ENCODE peak calls at places on chromosome 2, in five cellular contexts. One of them, this sample, is unnamed.

GRCh38 chr2:158486970-158487325 is 30.2 kb downstream of the PKP4 start:
- DNase-seq in heart right ventricle: no peak
- DNase-seq in ACHN: no peak
- DNase-seq in ELR: peak
- DNase-seq in A549: no peak
- DNase-seq in this sample: no peak

GRCh38 chr2:240245706-240246105 is 105.2 kb upstream of the OTOS start:
- DNase-seq in ACHN: no peak
- DNase-seq in heart right ventricle: peak
- DNase-seq in ELR: no peak
- DNase-seq in A549: no peak
- DNase-seq in this sample: no peak

GRCh38 chr2:106193491-106193976 is 567 bp downstream of the UXS1 start:
- DNase-seq in heart right ventricle: peak
- DNase-seq in ELR: peak
- DNase-seq in ACHN: no peak
- DNase-seq in A549: peak
- DNase-seq in this sample: peak

GRCh38 chr2:974454-974853 is 23.8 kb downstream of the SNTG2 start:
- DNase-seq in ELR: no peak
- DNase-seq in A549: no peak
- DNase-seq in heart right ventricle: no peak
- DNase-seq in ACHN: no peak
- DNase-seq in this sample: no peak

GRCh38 chr2:190149942-190150341 is 87.4 kb upstream of the MSTN start:
- DNase-seq in heart right ventricle: no peak
- DNase-seq in ACHN: no peak
- DNase-seq in ELR: no peak
- DNase-seq in A549: no peak
- DNase-seq in this sample: no peak

GRCh38 chr2:96923810-96924774 is 54.2 kb upstream of the SEMA4C start:
- DNase-seq in A549: no peak
- DNase-seq in ELR: no peak
- DNase-seq in heart right ventricle: no peak
- DNase-seq in ACHN: no peak
- DNase-seq in this sample: no peak

GRCh38 chr2:119430023-119430498 is 1.6 kb upstream of the TMEM37 start:
- DNase-seq in heart right ventricle: no peak
- DNase-seq in A549: no peak
- DNase-seq in ACHN: no peak
- DNase-seq in ELR: no peak
- DNase-seq in this sample: no peak

GRCh38 chr2:203237501-203238238 is 1.1 kb upstream of the CYP20A1 start:
- DNase-seq in ACHN: no peak
- DNase-seq in A549: no peak
- DNase-seq in heart right ventricle: no peak
- DNase-seq in ELR: no peak
- DNase-seq in this sample: no peak

GRCh38 chr2:25711641-25712369 is 38.4 kb upstream of the DTNB start:
- DNase-seq in heart right ventricle: no peak
- DNase-seq in ACHN: no peak
- DNase-seq in A549: no peak
- DNase-seq in ELR: no peak
- DNase-seq in this sample: no peak

GRCh38 chr2:192585418-192585817 is 390.7 kb upstream of the TMEFF2 start:
- DNase-seq in A549: no peak
- DNase-seq in heart right ventricle: no peak
- DNase-seq in ACHN: peak
- DNase-seq in ELR: no peak
- DNase-seq in this sample: no peak

GRCh38 chr2:51387235-51387634 is 355.3 kb upstream of the NRXN1 start:
- DNase-seq in heart right ventricle: no peak
- DNase-seq in A549: no peak
- DNase-seq in ELR: no peak
- DNase-seq in ACHN: no peak
- DNase-seq in this sample: no peak

GRCh38 chr2:240460781-240461431 is 25.4 kb downstream of the GPC1 start:
- DNase-seq in A549: no peak
- DNase-seq in heart right ventricle: peak
- DNase-seq in ACHN: no peak
- DNase-seq in ELR: no peak
- DNase-seq in this sample: no peak

GRCh38 chr2:166519391-166519962 is 25.4 kb upstream of the SCN7A start:
- DNase-seq in ELR: no peak
- DNase-seq in A549: no peak
- DNase-seq in ACHN: no peak
- DNase-seq in heart right ventricle: no peak
- DNase-seq in this sample: no peak

GRCh38 chr2:236179653-236180500 is 11.7 kb upstream of the GBX2 start:
- DNase-seq in ACHN: peak
- DNase-seq in A549: peak
- DNase-seq in heart right ventricle: no peak
- DNase-seq in ELR: peak
- DNase-seq in this sample: no peak

GRCh38 chr2:164816046-164816445 is 25.6 kb downstream of the COBLL1 start:
- DNase-seq in ACHN: no peak
- DNase-seq in ELR: no peak
- DNase-seq in heart right ventricle: no peak
- DNase-seq in A549: no peak
- DNase-seq in this sample: no peak

GRCh38 chr2:241909769-241910168 is 40.2 kb downstream of the RTP5 start:
- DNase-seq in ELR: no peak
- DNase-seq in A549: no peak
- DNase-seq in ACHN: no peak
- DNase-seq in heart right ventricle: no peak
- DNase-seq in this sample: no peak

GRCh38 chr2:8586397-8587051 is 95.3 kb upstream of the ID2 start:
- DNase-seq in A549: no peak
- DNase-seq in ELR: no peak
- DNase-seq in heart right ventricle: no peak
- DNase-seq in ACHN: no peak
- DNase-seq in this sample: no peak

GRCh38 chr2:1544478-1545069 is 131.3 kb downstream of the TPO start:
- DNase-seq in ACHN: no peak
- DNase-seq in heart right ventricle: no peak
- DNase-seq in ELR: peak
- DNase-seq in A549: no peak
- DNase-seq in this sample: no peak

GRCh38 chr2:216740557-216741222 is 45.3 kb upstream of the IGFBP5 start:
- DNase-seq in ACHN: no peak
- DNase-seq in A549: no peak
- DNase-seq in ELR: no peak
- DNase-seq in heart right ventricle: peak
- DNase-seq in this sample: no peak

GRCh38 chr2:42792583-42793313 is at the start of gene HAAO:
- DNase-seq in ELR: peak
- DNase-seq in heart right ventricle: peak
- DNase-seq in A549: no peak
- DNase-seq in ACHN: peak
- DNase-seq in this sample: no peak

GRCh38 chr2:66850406-66850805 is 415.5 kb downstream of the MEIS1 start:
- DNase-seq in ELR: no peak
- DNase-seq in ACHN: no peak
- DNase-seq in A549: no peak
- DNase-seq in heart right ventricle: peak
- DNase-seq in this sample: no peak

GRCh38 chr2:121596221-121597080 is 52.8 kb downstream of the CLASP1 start:
- DNase-seq in ACHN: peak
- DNase-seq in A549: peak
- DNase-seq in heart right ventricle: no peak
- DNase-seq in ELR: peak
- DNase-seq in this sample: peak

GRCh38 chr2:234989183-234989701 is 37.4 kb downstream of the SH3BP4 start:
- DNase-seq in ACHN: peak
- DNase-seq in ELR: no peak
- DNase-seq in heart right ventricle: peak
- DNase-seq in A549: no peak
- DNase-seq in this sample: peak

GRCh38 chr2:237939251-237939650 is 27.6 kb upstream of the UBE2F start:
- DNase-seq in ACHN: no peak
- DNase-seq in A549: no peak
- DNase-seq in ELR: no peak
- DNase-seq in heart right ventricle: no peak
- DNase-seq in this sample: no peak

GRCh38 chr2:144350151-144350802 is 169.6 kb downstream of the ZEB2 start:
- DNase-seq in ELR: peak
- DNase-seq in A549: no peak
- DNase-seq in heart right ventricle: no peak
- DNase-seq in ACHN: no peak
- DNase-seq in this sample: no peak

GRCh38 chr2:216366777-216367465 is 5.4 kb downstream of the MARCHF4 start:
- DNase-seq in heart right ventricle: no peak
- DNase-seq in A549: no peak
- DNase-seq in ACHN: no peak
- DNase-seq in ELR: no peak
- DNase-seq in this sample: no peak

GRCh38 chr2:30505500-30506180 is 58.6 kb downstream of the LCLAT1 start:
- DNase-seq in ELR: no peak
- DNase-seq in heart right ventricle: no peak
- DNase-seq in ACHN: no peak
- DNase-seq in A549: no peak
- DNase-seq in this sample: no peak

GRCh38 chr2:19580830-19581229 is 222.4 kb upstream of the OSR1 start:
- DNase-seq in heart right ventricle: no peak
- DNase-seq in ACHN: no peak
- DNase-seq in A549: no peak
- DNase-seq in ELR: peak
- DNase-seq in this sample: no peak

This sample was measured in LoVo.